ENCODE peak calls at places on chromosomes 5 and 9, in six cellular contexts. R is GM12864, Y is body of pancreas, D is fibroblast of mammary gland, H is PC-3, T is GM13976. Q is an unnamed sample.

GRCh38 chr5:127096328-127096993 is 23.2 kb upstream of the C5orf63 start:
- DNase-seq in R (no peak), Y (no peak), D (no peak), H (no peak), T (no peak), Q (no peak)

GRCh38 chr9:14627513-14627912 is 65.7 kb downstream of the ZDHHC21 start:
- DNase-seq in R (no peak), Y (no peak), D (no peak), H (no peak), T (no peak), Q (no peak)

GRCh38 chr5:134555223-134555790 is 29.8 kb downstream of the JADE2 start:
- DNase-seq in R (no peak), Y (no peak), D (no peak), H (no peak), T (no peak), Q (no peak)

GRCh38 chr9:6302417-6302816 is 25.8 kb upstream of the TPD52L3 start:
- DNase-seq in R (no peak), Y (no peak), D (no peak), H (peak; percentile 84), T (no peak), Q (no peak)

GRCh38 chr5:20536813-20537212 is 548.8 kb upstream of the CDH18 start:
- DNase-seq in R (no peak), Y (no peak), D (no peak), H (no peak), T (no peak), Q (no peak)

GRCh38 chr9:128275198-128276007 is at the start of gene GOLGA2:
- DNase-seq in R (no peak), Y (peak; percentile 42), D (peak; percentile 66), H (no peak), T (peak; percentile 87), Q (peak; percentile 84)

GRCh38 chr5:139419226-139419625 is 15.3 kb upstream of the SPATA24 start:
- DNase-seq in R (no peak), Y (no peak), D (no peak), H (no peak), T (no peak), Q (no peak)

GRCh38 chr9:136399176-136400037 is 563 bp downstream of the SNAPC4 start:
- DNase-seq in R (no peak), Y (no peak), D (peak; percentile 23), H (peak; percentile 22), T (peak; percentile 71), Q (peak; percentile 70)

GRCh38 chr5:96788112-96788749 is 19.5 kb downstream of the ERAP1 start:
- DNase-seq in R (no peak), Y (no peak), D (peak; percentile 38), H (no peak), T (no peak), Q (no peak)

GRCh38 chr5:180799902-180800801 is 2.5 kb downstream of the MGAT1 start:
- DNase-seq in R (no peak), Y (no peak), D (peak; percentile 78), H (peak; percentile 92), T (no peak), Q (no peak)
- TF ChIP-seq CTCF in R (no peak), Y (no peak), D (peak; percentile 20), H (peak; percentile 63), T (no peak), Q (no peak)

DNA sequence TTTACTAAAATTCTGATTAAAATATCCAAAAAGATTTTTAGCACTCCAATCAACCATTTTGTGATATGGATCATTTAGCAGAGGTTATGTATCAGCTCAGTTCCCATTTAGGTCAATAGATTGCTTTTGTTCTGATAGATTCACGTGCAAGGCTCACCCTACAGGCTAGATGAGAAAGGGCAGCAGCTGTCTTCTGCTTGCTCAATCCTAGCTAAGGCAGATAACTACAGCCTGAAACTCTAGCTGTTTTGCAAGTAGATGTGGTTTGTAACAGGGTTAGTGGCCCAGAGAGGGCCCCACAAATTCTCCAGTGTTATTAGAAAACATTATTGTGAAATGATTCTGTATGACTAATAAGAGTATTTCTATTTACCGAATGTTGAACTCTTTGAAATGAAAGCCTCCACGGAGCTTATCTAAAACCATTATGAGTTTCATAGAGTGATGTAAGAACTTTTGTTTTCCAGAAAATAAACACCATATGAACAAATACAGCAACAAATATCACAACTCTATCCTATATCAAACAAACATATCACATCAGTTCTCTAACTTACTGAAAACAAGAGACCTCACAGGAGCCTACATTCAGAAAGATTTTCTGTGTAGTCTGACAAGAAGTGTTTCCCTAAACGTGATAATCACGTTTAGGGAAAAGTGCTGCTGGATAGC is 841.9 kb upstream of the ACO1 start:
- DNase-seq in R (peak; percentile 82), Y (peak; percentile 24), D (peak; percentile 45), H (no peak), T (peak; percentile 22), Q (peak; percentile 31)
- TF ChIP-seq CTCF in R (peak; percentile 72), Y (no peak), D (peak; percentile 8), H (no peak), T (peak; percentile 32), Q (peak; percentile 68)

GRCh38 chr5:141522301-141522700 is 33.4 kb downstream of the PCDHGC5 start:
- DNase-seq in R (no peak), Y (no peak), D (no peak), H (no peak), T (no peak), Q (no peak)
- TF ChIP-seq CTCF in R (no peak), Y (no peak), D (no peak), H (no peak), T (no peak), Q (no peak)

GRCh38 chr5:169003721-169004481 is 297.0 kb downstream of the SLIT3 start:
- DNase-seq in R (no peak), Y (no peak), D (no peak), H (no peak), T (no peak), Q (no peak)
- TF ChIP-seq CTCF in R (no peak), Y (no peak), D (peak; percentile 31), H (peak; percentile 47), T (no peak), Q (no peak)

GRCh38 chr9:34331191-34331590 is 1.8 kb downstream of the NUDT2 start:
- DNase-seq in R (no peak), Y (no peak), D (no peak), H (no peak), T (no peak), Q (no peak)

GRCh38 chr9:34332370-34332964 is 3.1 kb downstream of the NUDT2 start:
- DNase-seq in R (no peak), Y (no peak), D (peak; percentile 62), H (peak; percentile 59), T (no peak), Q (no peak)

GRCh38 chr9:34328500-34328982 is 527 bp downstream of the KIF24 start:
- DNase-seq in R (no peak), Y (no peak), D (peak; percentile 38), H (peak; percentile 29), T (no peak), Q (no peak)

GRCh38 chr9:34326690-34327089 is 2.4 kb downstream of the KIF24 start:
- DNase-seq in R (no peak), Y (no peak), D (no peak), H (no peak), T (no peak), Q (no peak)

GRCh38 chr9:34328983-34329832 is at the start of the genes KIF24 and NUDT2:
- DNase-seq in R (peak; percentile 100), Y (peak; percentile 98), D (peak; percentile 100), H (peak; percentile 99), T (peak; percentile 94), Q (peak; percentile 93)
- TF ChIP-seq CTCF in R (no peak), Y (no peak), D (no peak), H (no peak), T (no peak), Q (no peak)

GRCh38 chr9:7394007-7394774 is 405.4 kb downstream of the DMAC1 start:
- DNase-seq in R (no peak), Y (no peak), D (no peak), H (no peak), T (no peak), Q (no peak)
- TF ChIP-seq CTCF in R (no peak), Y (no peak), D (no peak), H (no peak), T (no peak), Q (no peak)